ENCODE peak calls at places on chromosomes 6 and 20, in eight cellular contexts. T is anterior cingulate cortex; Y is NCI-H345; S is H54; U is HTR-8/SVneo; W is stimulated activated naive B cell treated with anti-CD40 and anti-IgM and Interleukin-4, amounts not matched to agents 10 μg/mL and 1 μg/mL and 100 μg/mL, for 72 hours; G is fibroblast of the conjunctiva; K is AML-193. X is an unnamed sample.

GRCh38 chr6:92011681-92012245 is 1407.6 kb downstream of the EPHA7 start:
- DNase-seq in T (no peak), Y (no peak), S (no peak), U (no peak), W (no peak), G (no peak), K (no peak), X (no peak)

GRCh38 chr6:166691199-166691598 is 64.1 kb upstream of the RPS6KA2 start:
- DNase-seq in T (no peak), Y (no peak), S (peak; percentile 69), U (peak; percentile 35), W (no peak), G (no peak), K (no peak), X (no peak)

GRCh38 chr20:13515796-13516533 is 122.8 kb downstream of the TASP1 start:
- DNase-seq in T (no peak), Y (no peak), S (no peak), U (no peak), W (no peak), G (peak; percentile 22), K (no peak), X (no peak)

GRCh38 chr6:15340775-15341174 is 94.9 kb downstream of the JARID2 start:
- DNase-seq in T (no peak), Y (no peak), S (no peak), U (no peak), W (no peak), G (no peak), K (no peak), X (no peak)

GRCh38 chr6:121302882-121303281 is 31.4 kb downstream of the TBC1D32 start:
- DNase-seq in T (no peak), Y (no peak), S (no peak), U (no peak), W (no peak), G (no peak), K (no peak), X (no peak)

GRCh38 chr20:17712201-17712600 is 12.4 kb downstream of the BANF2 start:
- DNase-seq in T (no peak), Y (no peak), S (no peak), U (no peak), W (no peak), G (no peak), K (no peak), X (no peak)

GRCh38 chr20:10562929-10563328 is 110.9 kb downstream of the JAG1 start:
- DNase-seq in T (no peak), Y (no peak), S (no peak), U (no peak), W (no peak), G (no peak), K (no peak), X (no peak)

GRCh38 chr20:32153156-32153665 is 43.7 kb downstream of the TM9SF4 start:
- DNase-seq in T (no peak), Y (no peak), S (no peak), U (no peak), W (no peak), G (no peak), K (no peak), X (no peak)

GRCh38 chr20:3818155-3819151 is 1.9 kb upstream of the AP5S1 start:
- DNase-seq in T (no peak), Y (peak; percentile 61), S (peak; percentile 56), U (peak; percentile 83), W (no peak), G (peak; percentile 56), K (peak; percentile 52), X (peak; percentile 57)

GRCh38 chr6:70673054-70673453 is 5.4 kb downstream of the SMAP1 start:
- DNase-seq in T (no peak), Y (no peak), S (no peak), U (no peak), W (no peak), G (no peak), K (no peak), X (no peak)

GRCh38 chr20:22523499-22524392 is 60.6 kb downstream of the FOXA2 start:
- DNase-seq in T (no peak), Y (no peak), S (no peak), U (no peak), W (no peak), G (no peak), K (no peak), X (no peak)

GRCh38 chr6:73706971-73707370 is 11.0 kb downstream of the CD109 start:
- DNase-seq in T (no peak), Y (no peak), S (no peak), U (no peak), W (no peak), G (no peak), K (no peak), X (no peak)

GRCh38 chr6:22657341-22657985 is 88.1 kb downstream of the HDGFL1 start:
- DNase-seq in T (peak; percentile 6), Y (no peak), S (no peak), U (no peak), W (no peak), G (no peak), K (no peak), X (no peak)

GRCh38 chr6:96015791-96016776 is at the start of gene FUT9:
- DNase-seq in T (peak; percentile 90), Y (peak; percentile 93), S (no peak), U (no peak), W (no peak), G (no peak), K (no peak), X (no peak)

GRCh38 chr20:6026051-6026450 is 27.8 kb downstream of the LRRN4 start:
- DNase-seq in T (no peak), Y (no peak), S (no peak), U (no peak), W (no peak), G (no peak), K (no peak), X (peak; percentile 6)

GRCh38 chr6:19159087-19159486 is 678.1 kb upstream of the ID4 start:
- DNase-seq in T (no peak), Y (no peak), S (no peak), U (no peak), W (no peak), G (no peak), K (no peak), X (peak; percentile 35)

GRCh38 chr6:71294121-71294523 is 5.5 kb downstream of the OGFRL1 start:
- DNase-seq in T (no peak), Y (no peak), S (no peak), U (no peak), W (no peak), G (peak; percentile 38), K (no peak), X (peak; percentile 95)

GRCh38 chr20:44690781-44691423 is 24.3 kb upstream of the CCN5 start:
- DNase-seq in T (no peak), Y (no peak), S (no peak), U (no peak), W (no peak), G (no peak), K (no peak), X (no peak)

GRCh38 chr20:33824852-33825251 is 13.7 kb downstream of the CHMP4B start:
- DNase-seq in T (no peak), Y (no peak), S (no peak), U (no peak), W (no peak), G (no peak), K (no peak), X (no peak)

GRCh38 chr6:54980511-54981275 is 134.1 kb downstream of the FAM83B start:
- DNase-seq in T (no peak), Y (no peak), S (no peak), U (no peak), W (no peak), G (no peak), K (no peak), X (peak; percentile 50)

GRCh38 chr20:62794007-62794724 is 2.1 kb upstream of the MRGBP start:
- DNase-seq in T (peak; percentile 88), Y (peak; percentile 98), S (peak; percentile 96), U (peak; percentile 99), W (peak; percentile 97), G (peak; percentile 92), K (peak; percentile 90), X (peak; percentile 90)

GRCh38 chr6:165891320-165891719 is 228.3 kb upstream of the PDE10A start:
- DNase-seq in T (no peak), Y (no peak), S (no peak), U (no peak), W (no peak), G (no peak), K (no peak), X (no peak)

GRCh38 chr20:49685809-49686208 is 27.9 kb downstream of the B4GALT5 start:
- DNase-seq in T (no peak), Y (no peak), S (no peak), U (peak; percentile 61), W (no peak), G (peak; percentile 62), K (no peak), X (no peak)

GRCh38 chr6:96521267-96521624 is 360 bp upstream of the UFL1 start:
- DNase-seq in T (no peak), Y (no peak), S (no peak), U (no peak), W (no peak), G (no peak), K (no peak), X (no peak)

GRCh38 chr6:41687501-41688175 is 47.8 kb downstream of the TFEB start:
- DNase-seq in T (no peak), Y (no peak), S (no peak), U (no peak), W (no peak), G (no peak), K (no peak), X (no peak)

GRCh38 chr6:108588586-108588985 is 27.9 kb downstream of the FOXO3 start:
- DNase-seq in T (no peak), Y (no peak), S (no peak), U (no peak), W (no peak), G (no peak), K (no peak), X (no peak)

GRCh38 chr20:45339799-45340198 is 8.4 kb downstream of the SDC4 start:
- DNase-seq in T (no peak), Y (no peak), S (no peak), U (no peak), W (no peak), G (no peak), K (no peak), X (no peak)

GRCh38 chr6:157779705-157780604 is 43.1 kb upstream of the SNX9 start:
- DNase-seq in T (no peak), Y (no peak), S (no peak), U (no peak), W (no peak), G (no peak), K (no peak), X (no peak)

GRCh38 chr6:34490390-34491090 is 24.7 kb downstream of the PACSIN1 start:
- DNase-seq in T (no peak), Y (no peak), S (no peak), U (no peak), W (no peak), G (no peak), K (no peak), X (no peak)

GRCh38 chr6:156719395-156719719 is 57.8 kb upstream of the ARID1B start:
- DNase-seq in T (no peak), Y (no peak), S (no peak), U (no peak), W (no peak), G (no peak), K (no peak), X (no peak)

GRCh38 chr6:87276624-87277023 is 45.8 kb upstream of the SMIM8 start:
- DNase-seq in T (no peak), Y (no peak), S (no peak), U (no peak), W (no peak), G (no peak), K (no peak), X (no peak)

GRCh38 chr20:48153523-48153922 is 368.2 kb upstream of the SULF2 start:
- DNase-seq in T (peak; percentile 8), Y (peak; percentile 79), S (no peak), U (no peak), W (no peak), G (no peak), K (no peak), X (no peak)

GRCh38 chr6:66065313-66065712 is 358.3 kb upstream of the EYS start:
- DNase-seq in T (no peak), Y (no peak), S (no peak), U (no peak), W (no peak), G (no peak), K (no peak), X (no peak)

GRCh38 chr20:60138263-60139127 is 180.3 kb downstream of the CDH26 start:
- DNase-seq in T (no peak), Y (no peak), S (peak; percentile 29), U (peak; percentile 89), W (peak; percentile 31), G (no peak), K (peak; percentile 64), X (no peak)